ENCODE peak calls at places on chromosome 18, in nine cellular contexts. One of them, this sample, is unnamed.

GRCh38 chr18:28034567-28034966 is 142.4 kb downstream of the CDH2 start:
- DNase-seq in KBM-7: no peak
- DNase-seq in caudate nucleus: no peak
- DNase-seq in PC-3: no peak
- DNase-seq in NCI-H1092 treated with DMSO at 0.1 percent for 48 hours: no peak
- DNase-seq in NCI-H1930: no peak
- DNase-seq in heart right ventricle: no peak
- DNase-seq in sciatic nerve: no peak
- DNase-seq in T47D: no peak
- DNase-seq in this sample: no peak

GRCh38 chr18:35397976-35398375 is 20.8 kb upstream of the ZNF396 start:
- DNase-seq in T47D: no peak
- DNase-seq in caudate nucleus: no peak
- DNase-seq in NCI-H1930: no peak
- DNase-seq in sciatic nerve: no peak
- DNase-seq in PC-3: no peak
- DNase-seq in heart right ventricle: no peak
- DNase-seq in NCI-H1092 treated with DMSO at 0.1 percent for 48 hours: no peak
- DNase-seq in KBM-7: no peak
- DNase-seq in this sample: no peak

GRCh38 chr18:58046794-58047555 is 2.9 kb downstream of the NEDD4L start:
- DNase-seq in caudate nucleus: peak
- DNase-seq in NCI-H1930: no peak
- DNase-seq in KBM-7: no peak
- DNase-seq in NCI-H1092 treated with DMSO at 0.1 percent for 48 hours: no peak
- DNase-seq in T47D: no peak
- DNase-seq in heart right ventricle: no peak
- DNase-seq in sciatic nerve: no peak
- DNase-seq in PC-3: peak
- DNase-seq in this sample: no peak

GRCh38 chr18:50853863-50854271 is 25.1 kb upstream of the ME2 start:
- DNase-seq in KBM-7: no peak
- DNase-seq in T47D: no peak
- DNase-seq in caudate nucleus: no peak
- DNase-seq in PC-3: peak
- DNase-seq in NCI-H1930: no peak
- DNase-seq in NCI-H1092 treated with DMSO at 0.1 percent for 48 hours: no peak
- DNase-seq in heart right ventricle: no peak
- DNase-seq in sciatic nerve: no peak
- DNase-seq in this sample: no peak

GRCh38 chr18:49858309-49859005 is 45.1 kb upstream of the ACAA2 start:
- DNase-seq in caudate nucleus: peak
- DNase-seq in heart right ventricle: peak
- DNase-seq in KBM-7: peak
- DNase-seq in sciatic nerve: peak
- DNase-seq in T47D: peak
- DNase-seq in NCI-H1092 treated with DMSO at 0.1 percent for 48 hours: peak
- DNase-seq in PC-3: peak
- DNase-seq in NCI-H1930: peak
- DNase-seq in this sample: peak

GRCh38 chr18:24270358-24270936 is 127.2 kb downstream of the OSBPL1A start:
- DNase-seq in NCI-H1930: no peak
- DNase-seq in sciatic nerve: no peak
- DNase-seq in NCI-H1092 treated with DMSO at 0.1 percent for 48 hours: no peak
- DNase-seq in heart right ventricle: no peak
- DNase-seq in T47D: no peak
- DNase-seq in PC-3: peak
- DNase-seq in caudate nucleus: no peak
- DNase-seq in KBM-7: no peak
- DNase-seq in this sample: no peak

GRCh38 chr18:31575515-31576246 is 16.0 kb upstream of the TTR start:
- DNase-seq in T47D: no peak
- DNase-seq in heart right ventricle: no peak
- DNase-seq in sciatic nerve: no peak
- DNase-seq in PC-3: no peak
- DNase-seq in KBM-7: no peak
- DNase-seq in NCI-H1930: no peak
- DNase-seq in NCI-H1092 treated with DMSO at 0.1 percent for 48 hours: no peak
- DNase-seq in caudate nucleus: no peak
- DNase-seq in this sample: no peak

GRCh38 chr18:12336887-12337286 is 28.8 kb downstream of the TUBB6 start:
- DNase-seq in sciatic nerve: no peak
- DNase-seq in T47D: no peak
- DNase-seq in NCI-H1930: no peak
- DNase-seq in heart right ventricle: no peak
- DNase-seq in caudate nucleus: no peak
- DNase-seq in PC-3: peak
- DNase-seq in KBM-7: no peak
- DNase-seq in NCI-H1092 treated with DMSO at 0.1 percent for 48 hours: no peak
- DNase-seq in this sample: no peak

GRCh38 chr18:32135595-32135994 is 43.9 kb downstream of the RNF138 start:
- DNase-seq in caudate nucleus: no peak
- DNase-seq in sciatic nerve: no peak
- DNase-seq in KBM-7: no peak
- DNase-seq in NCI-H1092 treated with DMSO at 0.1 percent for 48 hours: no peak
- DNase-seq in PC-3: no peak
- DNase-seq in heart right ventricle: no peak
- DNase-seq in NCI-H1930: no peak
- DNase-seq in T47D: no peak
- DNase-seq in this sample: no peak

GRCh38 chr18:63316612-63317555 is 2.7 kb downstream of the BCL2 start:
- DNase-seq in NCI-H1930: no peak
- DNase-seq in T47D: no peak
- DNase-seq in KBM-7: peak
- DNase-seq in PC-3: peak
- DNase-seq in NCI-H1092 treated with DMSO at 0.1 percent for 48 hours: no peak
- DNase-seq in caudate nucleus: no peak
- DNase-seq in sciatic nerve: no peak
- DNase-seq in heart right ventricle: no peak
- DNase-seq in this sample: no peak

GRCh38 chr18:76441668-76442412 is 53.2 kb downstream of the ZNF516 start:
- DNase-seq in PC-3: no peak
- DNase-seq in sciatic nerve: no peak
- DNase-seq in heart right ventricle: no peak
- DNase-seq in NCI-H1092 treated with DMSO at 0.1 percent for 48 hours: no peak
- DNase-seq in T47D: no peak
- DNase-seq in KBM-7: no peak
- DNase-seq in NCI-H1930: no peak
- DNase-seq in caudate nucleus: no peak
- DNase-seq in this sample: no peak

GRCh38 chr18:35953688-35954087 is 18.8 kb upstream of the RMP24 start:
- DNase-seq in sciatic nerve: no peak
- DNase-seq in KBM-7: no peak
- DNase-seq in caudate nucleus: no peak
- DNase-seq in heart right ventricle: no peak
- DNase-seq in NCI-H1930: no peak
- DNase-seq in PC-3: no peak
- DNase-seq in NCI-H1092 treated with DMSO at 0.1 percent for 48 hours: no peak
- DNase-seq in T47D: no peak
- DNase-seq in this sample: no peak

GRCh38 chr18:33316146-33316587 is 124.4 kb downstream of the CCDC178 start:
- DNase-seq in T47D: no peak
- DNase-seq in KBM-7: no peak
- DNase-seq in NCI-H1930: no peak
- DNase-seq in PC-3: no peak
- DNase-seq in heart right ventricle: no peak
- DNase-seq in sciatic nerve: no peak
- DNase-seq in NCI-H1092 treated with DMSO at 0.1 percent for 48 hours: no peak
- DNase-seq in caudate nucleus: no peak
- DNase-seq in this sample: no peak

GRCh38 chr18:48842259-48843061 is 108.3 kb downstream of the SMAD7 start:
- DNase-seq in NCI-H1092 treated with DMSO at 0.1 percent for 48 hours: no peak
- DNase-seq in sciatic nerve: no peak
- DNase-seq in NCI-H1930: no peak
- DNase-seq in T47D: no peak
- DNase-seq in PC-3: no peak
- DNase-seq in heart right ventricle: peak
- DNase-seq in caudate nucleus: no peak
- DNase-seq in KBM-7: no peak
- DNase-seq in this sample: no peak

GRCh38 chr18:54506516-54507261 is 84.4 kb upstream of the DYNAP start:
- DNase-seq in NCI-H1092 treated with DMSO at 0.1 percent for 48 hours: no peak
- DNase-seq in caudate nucleus: no peak
- DNase-seq in heart right ventricle: no peak
- DNase-seq in T47D: no peak
- DNase-seq in PC-3: no peak
- DNase-seq in KBM-7: peak
- DNase-seq in sciatic nerve: no peak
- DNase-seq in NCI-H1930: no peak
- DNase-seq in this sample: no peak